ENCODE peak calls at places on chromosomes 16 and 17, in seven cellular contexts. D is transverse colon, Z is prostate gland, A is suprapubic skin, O is stomach, C is GM23338, K is GM12878. M is an unnamed sample.

GRCh38 chr17:36544049-36544319 is 735 bp upstream of the GGNBP2 start:
- DNase-seq in D (no peak), Z (peak; percentile 36), A (no peak), O (peak; percentile 47), C (peak; percentile 52), K (peak; percentile 27), M (no peak)

GRCh38 chr17:38343608-38343980 is at the start of gene GPR179:
- DNase-seq in D (no peak), Z (no peak), A (no peak), O (no peak), C (no peak), K (no peak), M (no peak)

GRCh38 chr16:78237856-78238255 is 138.4 kb downstream of the WWOX start:
- DNase-seq in D (no peak), Z (no peak), A (no peak), O (no peak), C (no peak), K (no peak), M (no peak)

GRCh38 chr17:68700391-68700790 is 99.2 kb upstream of the FAM20A start:
- DNase-seq in D (no peak), Z (no peak), A (no peak), O (no peak), C (no peak), K (no peak), M (no peak)

GRCh38 chr17:81232616-81233241 is 6.1 kb downstream of the TEPSIN start:
- DNase-seq in D (no peak), Z (no peak), A (no peak), O (no peak), C (no peak), K (no peak), M (no peak)

GRCh38 chr16:50683689-50684374 is 2.7 kb upstream of the SNX20 start:
- DNase-seq in D (peak; percentile 69), Z (no peak), A (no peak), O (peak; percentile 50), C (no peak), K (peak; percentile 87), M (no peak)

GRCh38 chr17:34318474-34318873 is 761 bp upstream of the CCL8 start:
- DNase-seq in D (no peak), Z (no peak), A (no peak), O (no peak), C (peak; percentile 75), K (no peak), M (no peak)

GRCh38 chr17:2709173-2709661 is 2.3 kb downstream of the CLUH start:
- DNase-seq in D (peak; percentile 85), Z (peak; percentile 66), A (peak; percentile 71), O (peak; percentile 88), C (peak; percentile 43), K (peak; percentile 23), M (no peak)

GRCh38 chr17:50240876-50241275 is 33.4 kb upstream of the TMEM92 start:
- DNase-seq in D (no peak), Z (no peak), A (no peak), O (no peak), C (no peak), K (no peak), M (no peak)

GRCh38 chr16:1181715-1182671 is 29.1 kb downstream of the CACNA1H start:
- DNase-seq in D (peak; percentile 61), Z (no peak), A (no peak), O (peak; percentile 60), C (no peak), K (no peak), M (no peak)

GRCh38 chr17:17723354-17724261 is 42.4 kb downstream of the RAI1 start:
- DNase-seq in D (no peak), Z (peak; percentile 56), A (no peak), O (no peak), C (peak; percentile 71), K (no peak), M (no peak)

GRCh38 chr17:74524751-74525725 is 6.2 kb downstream of the CD300LB start:
- DNase-seq in D (no peak), Z (no peak), A (peak; percentile 25), O (peak; percentile 13), C (no peak), K (no peak), M (peak; percentile 75)

GRCh38 chr17:49013311-49014205 is 16.4 kb downstream of the IGF2BP1 start:
- DNase-seq in D (no peak), Z (no peak), A (no peak), O (no peak), C (peak; percentile 93), K (no peak), M (peak; percentile 90)

GRCh38 chr16:5874899-5875298 is 777.3 kb upstream of the EEF2KMT start:
- DNase-seq in D (no peak), Z (no peak), A (no peak), O (no peak), C (no peak), K (no peak), M (no peak)

GRCh38 chr16:19068237-19068815 is 912 bp downstream of the COQ7 start:
- DNase-seq in D (no peak), Z (no peak), A (peak; percentile 22), O (no peak), C (no peak), K (no peak), M (no peak)

GRCh38 chr16:85935391-85935956 is 36.5 kb downstream of the IRF8 start:
- DNase-seq in D (no peak), Z (no peak), A (no peak), O (no peak), C (no peak), K (no peak), M (no peak)
- H3K4me1 ChIP-seq in D (no peaks in the 10 kb centered on the region), Z (no peaks in the 10 kb centered on the region), A (peaks cover 3% of the 10 kb centered on the region), O (no peaks in the 10 kb centered on the region), C (no peaks in the 10 kb centered on the region), K (peaks cover 54% of the 10 kb centered on the region), M (no peaks in the 10 kb centered on the region)

DNA sequence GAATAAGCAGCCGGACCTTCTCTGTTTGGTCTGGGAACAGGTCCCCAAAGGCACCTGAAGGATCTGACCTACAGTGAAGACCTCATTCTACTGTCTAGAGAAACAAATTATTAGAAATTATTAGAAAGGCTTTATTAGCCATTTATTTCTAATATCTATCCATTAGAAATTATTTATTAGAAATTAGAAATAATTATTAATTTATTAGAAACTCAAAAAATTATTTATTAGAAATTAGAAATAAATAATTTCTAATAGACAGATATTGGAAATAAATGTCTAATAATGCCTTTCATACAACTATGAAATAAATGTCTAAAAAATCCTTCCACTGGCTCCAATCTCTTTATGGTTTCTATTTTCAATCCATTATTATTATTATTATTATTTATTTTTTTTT is 285.7 kb upstream of the ERCC4 start:
- DNase-seq in D (no peak), Z (no peak), A (no peak), O (no peak), C (no peak), K (no peak), M (no peak)
- H3K4me3 ChIP-seq in D (no peak overlapping the region), Z (no peak overlapping the region), A (no peak overlapping the region), O (no peak overlapping the region), C (no peak overlapping the region), K (no peak overlapping the region), M (no peak overlapping the region)

DNA sequence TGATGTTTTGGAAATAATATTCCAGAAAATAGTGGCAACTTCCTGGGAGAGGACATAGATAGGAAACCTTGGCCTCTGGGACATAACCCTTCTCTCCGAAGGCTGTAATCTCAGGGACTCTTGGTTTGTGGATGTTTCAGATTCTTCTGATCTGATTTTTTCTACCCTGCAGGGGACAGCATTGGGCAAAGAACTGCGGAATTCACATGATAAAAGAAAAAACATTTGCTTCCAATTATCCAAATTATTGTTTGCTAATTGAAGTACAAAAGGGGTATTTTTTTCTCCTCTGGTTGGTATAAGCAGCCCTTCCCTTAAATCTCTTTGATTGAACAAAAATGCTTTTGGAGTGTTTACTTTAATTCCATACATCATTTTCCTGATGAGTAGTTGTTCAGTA is 251.7 kb upstream of the IRX3 start:
- DNase-seq in D (no peak), Z (no peak), A (no peak), O (no peak), C (no peak), K (no peak), M (no peak)
- TF ChIP-seq POLR2AphosphoS5 in D (no peak), Z (no peak), A (no peak), O (no peak), C (no peak), K (no peak), M (no peak)

GRCh38 chr16:4378202-4378666 is 6.6 kb downstream of the VASN start:
- DNase-seq in D (no peak), Z (no peak), A (peak; percentile 91), O (no peak), C (no peak), K (no peak), M (no peak)
- H3K4me1 ChIP-seq in D (peaks cover 53% of the 10 kb centered on the region), Z (peaks cover 28% of the 10 kb centered on the region), A (peaks cover 86% of the 10 kb centered on the region), O (peaks cover 59% of the 10 kb centered on the region), C (peaks cover 44% of the 10 kb centered on the region), K (no peaks in the 10 kb centered on the region), M (peaks cover 54% of the 10 kb centered on the region)